ENCODE peak calls at places on chromosome 11, in seven cellular contexts. One of them, this sample, is unnamed. For H3K27me3, the result is how much of the 10 kb centered on the place peaks cover.

GRCh38 chr11:26753738-26754504 is 32.1 kb upstream of the SLC5A12 start:
- DNase-seq in thoracic aorta: peak
- DNase-seq in fibroblast of lung: peak
- DNase-seq in upper lobe of left lung: no peak
- DNase-seq in IMR-90: peak
- DNase-seq in brain microvascular endothelial cell: peak
- DNase-seq in HL-60: peak
- DNase-seq in this sample: no peak

GRCh38 chr11:59186130-59186594 is 14.2 kb downstream of the DTX4 start:
- DNase-seq in thoracic aorta: no peak
- DNase-seq in fibroblast of lung: no peak
- DNase-seq in upper lobe of left lung: no peak
- DNase-seq in IMR-90: no peak
- DNase-seq in brain microvascular endothelial cell: no peak
- DNase-seq in HL-60: no peak
- DNase-seq in this sample: peak

GRCh38 chr11:60872124-60872951 is 5.0 kb downstream of the ZP1 start:
- DNase-seq in thoracic aorta: no peak
- DNase-seq in fibroblast of lung: peak
- DNase-seq in upper lobe of left lung: no peak
- DNase-seq in IMR-90: peak
- DNase-seq in brain microvascular endothelial cell: peak
- DNase-seq in HL-60: no peak
- DNase-seq in this sample: no peak

GRCh38 chr11:110712643-110713468 is 619 bp upstream of the ARHGAP20 start:
- DNase-seq in thoracic aorta: no peak
- DNase-seq in fibroblast of lung: peak
- DNase-seq in upper lobe of left lung: no peak
- DNase-seq in IMR-90: peak
- DNase-seq in brain microvascular endothelial cell: peak
- DNase-seq in HL-60: no peak
- DNase-seq in this sample: no peak

GRCh38 chr11:33942954-33943353 is 51.1 kb upstream of the LMO2 start:
- DNase-seq in thoracic aorta: peak
- DNase-seq in fibroblast of lung: peak
- DNase-seq in upper lobe of left lung: no peak
- DNase-seq in IMR-90: peak
- DNase-seq in brain microvascular endothelial cell: peak
- DNase-seq in HL-60: no peak
- DNase-seq in this sample: no peak

GRCh38 chr11:108709741-108710140 is 44.9 kb downstream of the DDX10 start:
- DNase-seq in thoracic aorta: no peak
- DNase-seq in fibroblast of lung: no peak
- DNase-seq in upper lobe of left lung: no peak
- DNase-seq in IMR-90: no peak
- DNase-seq in brain microvascular endothelial cell: no peak
- DNase-seq in HL-60: no peak
- DNase-seq in this sample: no peak

GRCh38 chr11:20617346-20617745 is 17.9 kb downstream of the SLC6A5 start:
- DNase-seq in thoracic aorta: no peak
- DNase-seq in fibroblast of lung: no peak
- DNase-seq in upper lobe of left lung: no peak
- DNase-seq in IMR-90: no peak
- DNase-seq in brain microvascular endothelial cell: no peak
- DNase-seq in HL-60: no peak
- DNase-seq in this sample: no peak

GRCh38 chr11:19677380-19678080 is 35.1 kb upstream of the NAV2 start:
- DNase-seq in thoracic aorta: no peak
- DNase-seq in fibroblast of lung: no peak
- DNase-seq in upper lobe of left lung: no peak
- DNase-seq in IMR-90: no peak
- DNase-seq in brain microvascular endothelial cell: no peak
- DNase-seq in HL-60: no peak
- DNase-seq in this sample: no peak

GRCh38 chr11:64266339-64266738 is 15.0 kb downstream of the PLCB3 start:
- DNase-seq in thoracic aorta: no peak
- DNase-seq in fibroblast of lung: peak
- DNase-seq in upper lobe of left lung: peak
- DNase-seq in IMR-90: no peak
- DNase-seq in brain microvascular endothelial cell: peak
- DNase-seq in HL-60: no peak
- DNase-seq in this sample: no peak

GRCh38 chr11:122097419-122098001 is 18.5 kb downstream of the BLID start:
- DNase-seq in thoracic aorta: no peak
- DNase-seq in fibroblast of lung: peak
- DNase-seq in upper lobe of left lung: no peak
- DNase-seq in IMR-90: peak
- DNase-seq in brain microvascular endothelial cell: no peak
- DNase-seq in HL-60: no peak
- DNase-seq in this sample: no peak
- H3K27ac ChIP-seq in thoracic aorta: peak
- H3K27ac ChIP-seq in fibroblast of lung: peak
- H3K27ac ChIP-seq in upper lobe of left lung: no peak
- H3K27ac ChIP-seq in IMR-90: peak
- H3K27ac ChIP-seq in brain microvascular endothelial cell: peak
- H3K27ac ChIP-seq in HL-60: no peak
- H3K27ac ChIP-seq in this sample: no peak

DNA sequence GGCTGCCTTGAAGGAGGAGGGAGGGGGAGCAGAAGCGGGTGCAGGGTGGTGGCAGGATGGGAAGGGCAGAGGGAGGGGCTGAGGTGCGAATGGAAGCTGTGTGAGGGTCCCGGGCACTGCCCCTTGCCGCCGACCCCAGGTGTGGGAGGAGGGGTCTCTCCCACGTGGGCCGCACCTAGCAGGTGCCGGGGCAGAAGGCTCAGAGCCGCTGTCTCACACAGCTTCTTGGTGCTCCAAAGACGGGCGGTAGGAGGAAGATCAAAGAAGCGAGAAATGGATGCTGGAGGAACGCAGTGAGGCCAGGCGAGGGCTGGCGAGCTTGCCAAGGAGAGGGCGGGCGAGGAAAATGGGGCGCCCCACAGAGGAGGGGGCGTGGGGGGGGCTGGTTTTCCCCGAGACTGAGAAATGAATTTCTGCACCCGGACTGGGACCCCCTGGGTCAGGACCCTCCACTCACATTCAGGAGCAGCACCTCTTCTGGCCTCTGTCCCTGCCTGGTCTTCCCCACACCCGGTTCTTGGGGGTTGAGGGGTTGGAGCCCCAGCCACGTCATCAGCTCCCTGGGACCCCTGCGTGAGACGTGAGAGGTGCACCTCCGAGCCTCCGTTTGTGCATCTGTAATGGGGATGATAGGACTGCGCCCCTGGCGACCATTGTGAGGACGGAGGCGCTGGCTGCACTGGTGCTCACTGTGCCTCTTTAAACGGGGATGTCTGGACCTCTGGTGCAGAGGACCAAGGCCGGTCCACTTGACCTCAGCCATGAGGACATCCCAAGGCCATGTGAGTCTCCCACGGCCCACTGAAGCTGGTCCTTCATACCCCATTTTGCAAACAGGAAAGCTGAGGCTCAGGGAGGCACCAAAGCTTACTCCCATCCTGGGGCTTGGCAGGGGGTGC is 16.8 kb downstream of the LSP1 start:
- DNase-seq in thoracic aorta: no peak
- DNase-seq in fibroblast of lung: no peak
- DNase-seq in upper lobe of left lung: peak
- DNase-seq in IMR-90: no peak
- DNase-seq in brain microvascular endothelial cell: no peak
- DNase-seq in HL-60: no peak
- DNase-seq in this sample: no peak
- TF ChIP-seq CTCF in thoracic aorta: no peak
- TF ChIP-seq CTCF in fibroblast of lung: peak
- TF ChIP-seq CTCF in upper lobe of left lung: no peak
- TF ChIP-seq CTCF in IMR-90: no peak
- TF ChIP-seq CTCF in brain microvascular endothelial cell: peak
- TF ChIP-seq CTCF in HL-60: peak
- TF ChIP-seq CTCF in this sample: no peak

DNA sequence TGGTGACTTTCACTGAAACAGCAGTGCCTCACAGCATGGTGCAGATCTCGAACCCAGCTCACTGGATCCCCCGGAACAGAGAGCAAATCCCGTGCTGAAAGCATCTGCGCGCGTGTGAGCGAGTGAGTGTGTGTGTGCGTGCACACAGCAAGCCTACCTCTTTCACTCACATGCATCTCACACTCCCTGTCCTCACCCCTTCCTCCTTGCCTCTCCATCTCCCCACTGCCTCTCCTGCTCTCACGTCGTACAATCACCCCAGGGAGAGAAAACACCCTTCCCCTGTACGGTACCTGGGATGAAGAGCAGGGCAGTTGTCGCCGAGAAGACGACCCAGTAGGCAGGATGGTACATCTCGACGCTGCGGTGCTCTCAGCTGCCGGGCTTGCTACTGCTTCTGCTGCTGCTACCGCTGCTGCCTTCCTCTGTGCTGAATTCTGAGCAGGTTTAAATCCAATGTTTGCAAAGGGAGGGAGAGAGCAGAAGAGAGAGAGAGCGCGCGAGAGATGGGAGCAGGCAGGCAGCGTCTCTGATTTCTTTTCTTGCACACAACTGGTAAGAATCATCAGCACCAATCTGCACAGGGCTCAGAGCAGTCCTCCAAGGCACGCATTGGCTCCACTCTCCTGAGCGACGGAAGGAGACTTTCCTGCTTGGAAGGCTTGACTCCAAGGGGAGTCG is at the start of gene OPCML:
- DNase-seq in thoracic aorta: no peak
- DNase-seq in fibroblast of lung: no peak
- DNase-seq in upper lobe of left lung: no peak
- DNase-seq in IMR-90: no peak
- DNase-seq in brain microvascular endothelial cell: no peak
- DNase-seq in HL-60: no peak
- DNase-seq in this sample: no peak
- H3K27me3 ChIP-seq in thoracic aorta: under half
- H3K27me3 ChIP-seq in fibroblast of lung: under half
- H3K27me3 ChIP-seq in upper lobe of left lung: under half
- H3K27me3 ChIP-seq in IMR-90: under half
- H3K27me3 ChIP-seq in brain microvascular endothelial cell: under half
- H3K27me3 ChIP-seq in HL-60: under half
- H3K27me3 ChIP-seq in this sample: under half

GRCh38 chr11:67584881-67585873 is 1.6 kb downstream of the GSTP1 start:
- DNase-seq in thoracic aorta: no peak
- DNase-seq in fibroblast of lung: no peak
- DNase-seq in upper lobe of left lung: peak
- DNase-seq in IMR-90: no peak
- DNase-seq in brain microvascular endothelial cell: no peak
- DNase-seq in HL-60: no peak
- DNase-seq in this sample: no peak
- H3K27ac ChIP-seq in thoracic aorta: peak
- H3K27ac ChIP-seq in fibroblast of lung: peak
- H3K27ac ChIP-seq in upper lobe of left lung: peak
- H3K27ac ChIP-seq in IMR-90: peak
- H3K27ac ChIP-seq in brain microvascular endothelial cell: peak
- H3K27ac ChIP-seq in HL-60: no peak
- H3K27ac ChIP-seq in this sample: no peak

GRCh38 chr11:121723261-121723741 is 270.5 kb upstream of the SORL1-AS1 start:
- DNase-seq in thoracic aorta: peak
- DNase-seq in fibroblast of lung: peak
- DNase-seq in upper lobe of left lung: no peak
- DNase-seq in IMR-90: no peak
- DNase-seq in brain microvascular endothelial cell: peak
- DNase-seq in HL-60: no peak
- DNase-seq in this sample: no peak

GRCh38 chr11:121721448-121721847 is 268.7 kb upstream of the SORL1-AS1 start:
- DNase-seq in thoracic aorta: no peak
- DNase-seq in fibroblast of lung: no peak
- DNase-seq in upper lobe of left lung: no peak
- DNase-seq in IMR-90: no peak
- DNase-seq in brain microvascular endothelial cell: no peak
- DNase-seq in HL-60: no peak
- DNase-seq in this sample: no peak

GRCh38 chr11:121721961-121722360 is 269.2 kb upstream of the SORL1-AS1 start:
- DNase-seq in thoracic aorta: no peak
- DNase-seq in fibroblast of lung: no peak
- DNase-seq in upper lobe of left lung: no peak
- DNase-seq in IMR-90: no peak
- DNase-seq in brain microvascular endothelial cell: no peak
- DNase-seq in HL-60: no peak
- DNase-seq in this sample: no peak

GRCh38 chr11:121727942-121728341 is 275.2 kb upstream of the SORL1-AS1 start:
- DNase-seq in thoracic aorta: no peak
- DNase-seq in fibroblast of lung: no peak
- DNase-seq in upper lobe of left lung: no peak
- DNase-seq in IMR-90: no peak
- DNase-seq in brain microvascular endothelial cell: no peak
- DNase-seq in HL-60: no peak
- DNase-seq in this sample: no peak

GRCh38 chr11:121722431-121723256 is 269.9 kb upstream of the SORL1-AS1 start:
- DNase-seq in thoracic aorta: peak
- DNase-seq in fibroblast of lung: peak
- DNase-seq in upper lobe of left lung: peak
- DNase-seq in IMR-90: peak
- DNase-seq in brain microvascular endothelial cell: peak
- DNase-seq in HL-60: no peak
- DNase-seq in this sample: no peak
- TF ChIP-seq CTCF in thoracic aorta: no peak
- TF ChIP-seq CTCF in fibroblast of lung: peak
- TF ChIP-seq CTCF in upper lobe of left lung: no peak
- TF ChIP-seq CTCF in IMR-90: no peak
- TF ChIP-seq CTCF in brain microvascular endothelial cell: peak
- TF ChIP-seq CTCF in HL-60: no peak
- TF ChIP-seq CTCF in this sample: no peak

GRCh38 chr11:65842144-65842543 is 8.4 kb downstream of the SNX32 start:
- DNase-seq in thoracic aorta: no peak
- DNase-seq in fibroblast of lung: no peak
- DNase-seq in upper lobe of left lung: no peak
- DNase-seq in IMR-90: no peak
- DNase-seq in brain microvascular endothelial cell: no peak
- DNase-seq in HL-60: no peak
- DNase-seq in this sample: no peak

GRCh38 chr11:65844231-65844872 is 10.6 kb downstream of the SNX32 start:
- DNase-seq in thoracic aorta: no peak
- DNase-seq in fibroblast of lung: no peak
- DNase-seq in upper lobe of left lung: no peak
- DNase-seq in IMR-90: no peak
- DNase-seq in brain microvascular endothelial cell: no peak
- DNase-seq in HL-60: no peak
- DNase-seq in this sample: no peak

GRCh38 chr11:65849366-65849765 is 8.6 kb downstream of the CFL1 start:
- DNase-seq in thoracic aorta: no peak
- DNase-seq in fibroblast of lung: no peak
- DNase-seq in upper lobe of left lung: no peak
- DNase-seq in IMR-90: no peak
- DNase-seq in brain microvascular endothelial cell: no peak
- DNase-seq in HL-60: no peak
- DNase-seq in this sample: no peak

GRCh38 chr11:65847746-65848145 is 10.2 kb downstream of the CFL1 start:
- DNase-seq in thoracic aorta: no peak
- DNase-seq in fibroblast of lung: no peak
- DNase-seq in upper lobe of left lung: no peak
- DNase-seq in IMR-90: no peak
- DNase-seq in brain microvascular endothelial cell: no peak
- DNase-seq in HL-60: no peak
- DNase-seq in this sample: no peak

DNA sequence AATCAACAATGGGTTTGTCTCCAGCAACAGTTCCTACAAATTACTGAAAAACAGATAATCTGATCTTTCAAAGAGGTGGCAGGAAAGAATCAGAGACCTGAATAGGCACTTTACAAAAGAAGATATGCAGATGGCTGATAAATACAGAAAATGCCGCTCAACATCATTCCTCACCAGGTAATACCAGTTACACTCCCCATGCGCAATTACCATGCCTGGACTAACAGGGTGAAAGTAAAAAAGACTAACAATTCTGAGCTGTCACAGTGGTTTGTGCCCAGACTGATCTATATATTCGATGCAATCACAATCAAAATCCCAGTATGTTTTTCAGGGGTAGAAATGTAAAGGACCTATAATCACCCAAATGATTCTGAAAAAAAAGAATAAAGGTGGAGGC is 10.0 kb downstream of the SNX32 start:
- DNase-seq in thoracic aorta: no peak
- DNase-seq in fibroblast of lung: no peak
- DNase-seq in upper lobe of left lung: no peak
- DNase-seq in IMR-90: no peak
- DNase-seq in brain microvascular endothelial cell: no peak
- DNase-seq in HL-60: no peak
- DNase-seq in this sample: no peak
- H3K27me3 ChIP-seq in thoracic aorta: under half
- H3K27me3 ChIP-seq in fibroblast of lung: under half
- H3K27me3 ChIP-seq in upper lobe of left lung: under half
- H3K27me3 ChIP-seq in IMR-90: under half
- H3K27me3 ChIP-seq in brain microvascular endothelial cell: under half
- H3K27me3 ChIP-seq in HL-60: under half
- H3K27me3 ChIP-seq in this sample: under half